ENCODE peak calls at places on chromosome 3, in nine cellular contexts. H is fibroblast of pulmonary artery, X is fibroblast of the aortic adventitia, F is heart left ventricle, N is GM12865, C is dorsolateral prefrontal cortex, T is NB4, A is AG09309, P is foreskin fibroblast. O is an unnamed sample.

GRCh38 chr3:149736180-149737100 is 15.8 kb downstream of the COMMD2 start:
- DNase-seq in H (peak), X (peak), F (no peak), N (no peak), C (no peak), T (no peak), A (no peak), P (peak), O (no peak)

GRCh38 chr3:149085828-149086231 is 503 bp downstream of the HLTF start:
- DNase-seq in H (peak), X (peak), F (no peak), N (peak), C (no peak), T (peak), A (no peak), P (peak), O (no peak)

GRCh38 chr3:33919721-33920120 is 121.3 kb downstream of the PDCD6IP start:
- DNase-seq in H (no peak), X (no peak), F (no peak), N (no peak), C (no peak), T (no peak), A (no peak), P (no peak), O (no peak)

GRCh38 chr3:126463521-126463920 is 12.2 kb downstream of the ZXDC start:
- DNase-seq in H (no peak), X (no peak), F (no peak), N (no peak), C (no peak), T (no peak), A (no peak), P (no peak), O (no peak)

GRCh38 chr3:195544634-195545033 is 1.5 kb upstream of the PPP1R2 start:
- DNase-seq in H (peak), X (peak), F (no peak), N (no peak), C (no peak), T (no peak), A (no peak), P (peak), O (no peak)

GRCh38 chr3:156483426-156483825 is 71.5 kb downstream of the SSR3 start:
- DNase-seq in H (peak), X (peak), F (no peak), N (peak), C (no peak), T (peak), A (peak), P (peak), O (peak)

GRCh38 chr3:185658504-185658912 is 72.4 kb downstream of the SENP2 start:
- DNase-seq in H (peak), X (peak), F (no peak), N (no peak), C (peak), T (no peak), A (peak), P (peak), O (no peak)

GRCh38 chr3:127002195-127003174 is 19.6 kb downstream of the PLXNA1 start:
- DNase-seq in H (peak), X (peak), F (peak), N (peak), C (peak), T (peak), A (peak), P (peak), O (peak)

GRCh38 chr3:173397161-173398110 is at the start of gene NLGN1:
- DNase-seq in H (peak), X (peak), F (peak), N (no peak), C (peak), T (no peak), A (peak), P (peak), O (no peak)

GRCh38 chr3:18812316-18812715 is 336.0 kb upstream of the KCNH8 start:
- DNase-seq in H (peak), X (peak), F (no peak), N (no peak), C (no peak), T (no peak), A (no peak), P (peak), O (no peak)

DNA sequence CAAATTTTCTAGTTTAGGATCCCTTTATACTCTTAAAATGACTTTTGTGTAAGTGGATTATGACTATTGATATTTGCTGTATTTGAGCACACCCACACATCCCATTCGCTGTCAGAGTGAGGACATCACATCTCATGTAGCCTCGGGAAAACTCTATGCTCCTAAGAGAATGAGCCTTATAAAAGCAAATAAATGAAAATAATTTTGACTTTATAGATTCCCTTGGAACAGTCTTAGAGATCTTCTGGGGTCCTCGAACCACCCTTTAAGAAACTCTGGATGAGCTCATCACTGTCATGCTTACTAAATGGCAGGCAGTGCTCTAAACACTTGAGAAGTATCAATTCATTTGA is 16.1 kb upstream of the EXOG start:
- DNase-seq in H (no peak), X (no peak), F (no peak), N (no peak), C (no peak), T (no peak), A (no peak), P (no peak), O (no peak)
- TF ChIP-seq CTCF in H (no peak), X (no peak), F (no peak), N (no peak), C (peak), T (no peak), A (no peak), P (no peak), O (no peak)

GRCh38 chr3:52967398-52967797 is 70.0 kb upstream of the STIMATE start:
- DNase-seq in H (no peak), X (no peak), F (no peak), N (no peak), C (no peak), T (no peak), A (no peak), P (no peak), O (no peak)

GRCh38 chr3:52973806-52974205 is 72.1 kb downstream of the SFMBT1 start:
- DNase-seq in H (peak), X (peak), F (no peak), N (no peak), C (no peak), T (no peak), A (no peak), P (peak), O (no peak)

DNA sequence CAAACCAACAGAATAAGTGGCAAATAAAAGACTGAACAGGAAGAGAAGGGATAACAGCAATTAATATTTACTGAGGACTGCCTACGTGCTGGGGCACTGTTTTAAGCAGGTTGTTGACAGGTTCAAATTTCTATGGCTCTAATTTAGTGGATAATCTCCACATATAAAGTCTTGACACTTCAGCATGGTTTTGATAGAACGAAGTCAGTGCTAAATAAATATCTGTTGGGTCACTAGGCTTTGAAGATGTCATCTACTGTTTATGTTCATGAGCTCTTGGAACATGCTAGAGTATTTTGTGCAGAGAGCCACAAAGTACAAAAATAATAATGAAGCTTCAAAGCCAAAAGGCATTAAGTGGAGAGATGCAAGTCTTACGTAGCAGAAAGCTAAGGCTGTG is 74.0 kb downstream of the SFMBT1 start:
- DNase-seq in H (no peak), X (no peak), F (no peak), N (no peak), C (no peak), T (no peak), A (no peak), P (no peak), O (no peak)
- H3K4me3 ChIP-seq in H (no peak), X (no peak), F (no peak), N (no peak), C (no peak), T (no peak), A (no peak), P (no peak), O (no peak)

GRCh38 chr3:38713121-38713520 is 63.6 kb upstream of the SCN5A start:
- DNase-seq in H (no peak), X (no peak), F (no peak), N (no peak), C (no peak), T (no peak), A (no peak), P (no peak), O (no peak)

GRCh38 chr3:38706961-38707360 is 57.5 kb upstream of the SCN5A start:
- DNase-seq in H (no peak), X (no peak), F (no peak), N (no peak), C (no peak), T (no peak), A (no peak), P (no peak), O (no peak)

GRCh38 chr3:38711321-38711720 is 61.8 kb upstream of the SCN5A start:
- DNase-seq in H (no peak), X (no peak), F (no peak), N (no peak), C (no peak), T (no peak), A (no peak), P (peak), O (no peak)

GRCh38 chr3:38702231-38702630 is 52.7 kb upstream of the SCN5A start:
- DNase-seq in H (no peak), X (no peak), F (no peak), N (no peak), C (no peak), T (no peak), A (no peak), P (no peak), O (no peak)

GRCh38 chr3:38707730-38708129 is 58.2 kb upstream of the SCN5A start:
- DNase-seq in H (no peak), X (no peak), F (no peak), N (peak), C (no peak), T (peak), A (no peak), P (peak), O (no peak)
- TF ChIP-seq CTCF in H (peak), X (peak), F (no peak), N (peak), C (no peak), T (peak), A (peak), P (peak), O (peak)

GRCh38 chr3:23459915-23460546 is 256.9 kb downstream of the UBE2E2 start:
- DNase-seq in H (no peak), X (no peak), F (no peak), N (no peak), C (no peak), T (no peak), A (no peak), P (no peak), O (no peak)

GRCh38 chr3:23455775-23456174 is 252.6 kb downstream of the UBE2E2 start:
- DNase-seq in H (peak), X (peak), F (no peak), N (no peak), C (no peak), T (peak), A (peak), P (peak), O (no peak)

GRCh38 chr3:23457697-23458096 is 254.6 kb downstream of the UBE2E2 start:
- DNase-seq in H (no peak), X (no peak), F (no peak), N (no peak), C (no peak), T (no peak), A (no peak), P (no peak), O (no peak)

GRCh38 chr3:23461069-23461468 is 257.9 kb downstream of the UBE2E2 start:
- DNase-seq in H (no peak), X (no peak), F (no peak), N (no peak), C (no peak), T (no peak), A (no peak), P (peak), O (no peak)

DNA sequence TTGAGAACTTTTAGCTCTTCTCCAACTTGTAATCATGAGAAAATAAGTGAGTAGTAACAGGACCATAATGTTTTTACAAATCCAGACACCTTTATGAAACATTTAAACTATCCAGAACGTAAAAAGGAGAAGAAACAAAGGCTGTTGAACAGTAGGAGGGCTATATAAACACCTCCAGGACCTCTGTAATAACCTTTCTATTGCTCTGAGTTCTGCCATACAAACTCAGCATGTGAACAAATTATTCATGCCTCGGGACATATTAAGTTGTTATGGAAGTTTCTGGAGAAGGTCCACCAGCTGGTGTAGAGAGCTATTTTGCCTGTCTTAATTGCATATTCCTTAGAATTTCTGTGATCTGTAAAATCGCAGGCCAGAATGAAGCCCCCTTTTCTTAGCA is 256.3 kb downstream of the UBE2E2 start:
- DNase-seq in H (no peak), X (no peak), F (no peak), N (no peak), C (no peak), T (no peak), A (no peak), P (no peak), O (no peak)
- H3K4me3 ChIP-seq in H (no peak), X (no peak), F (no peak), N (no peak), C (no peak), T (no peak), A (no peak), P (no peak), O (no peak)

DNA sequence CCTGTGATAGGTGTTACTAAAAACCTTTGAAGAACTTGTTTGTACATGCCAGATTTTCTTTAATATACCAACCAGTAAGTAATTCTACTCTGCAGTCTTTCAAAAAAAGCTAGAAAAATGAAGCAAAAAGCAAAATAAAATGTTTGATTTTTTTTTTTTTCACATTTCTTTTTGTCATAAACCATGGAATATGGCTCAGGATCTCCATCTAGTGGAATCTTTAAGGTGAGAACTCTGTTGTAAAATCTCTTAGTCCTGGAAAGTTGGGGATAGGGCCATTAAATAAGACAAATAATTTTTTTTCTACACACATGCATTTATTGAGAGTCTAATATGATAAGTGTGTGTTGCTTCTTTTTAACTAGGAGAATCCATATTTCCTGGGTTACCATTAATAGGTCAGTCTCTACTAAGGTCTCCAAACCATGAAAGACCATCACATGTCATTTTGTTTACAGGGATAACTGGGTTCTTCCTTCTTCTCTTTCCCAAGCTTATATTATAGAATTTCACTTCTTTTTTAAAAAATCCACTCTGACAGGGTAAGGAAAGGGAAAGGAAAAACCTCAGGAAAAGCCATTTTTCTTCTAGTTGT is 84.6 kb downstream of the SLC9A9 start:
- DNase-seq in H (peak), X (peak), F (no peak), N (no peak), C (no peak), T (no peak), A (no peak), P (peak), O (no peak)
- TF ChIP-seq CTCF in H (peak), X (peak), F (peak), N (peak), C (peak), T (no peak), A (peak), P (peak), O (no peak)

DNA sequence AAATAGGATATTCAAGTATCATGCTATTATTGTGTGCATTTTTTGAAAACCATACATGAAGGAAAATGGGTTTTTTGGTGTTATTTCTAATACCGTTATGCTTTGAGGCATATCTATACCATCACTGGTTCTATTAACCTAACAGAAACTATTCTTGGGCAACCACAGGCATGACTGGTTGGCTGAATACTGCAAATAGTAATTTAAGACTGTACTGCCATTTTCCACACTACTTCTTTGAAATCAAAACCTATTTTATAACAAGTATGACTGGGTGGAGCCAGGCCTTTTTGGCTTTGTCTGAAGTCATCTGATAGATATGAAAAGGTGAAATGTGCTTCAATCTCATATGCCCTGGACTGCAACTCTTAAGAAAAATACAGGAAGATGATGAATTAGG is 115.1 kb downstream of the ULK4 start:
- DNase-seq in H (no peak), X (no peak), F (no peak), N (peak), C (no peak), T (no peak), A (no peak), P (no peak), O (no peak)
- H3K4me3 ChIP-seq in H (no peak), X (no peak), F (no peak), N (no peak), C (no peak), T (no peak), A (no peak), P (no peak), O (no peak)

GRCh38 chr3:63328386-63328785 is 50.3 kb downstream of the SYNPR start:
- DNase-seq in H (peak), X (peak), F (no peak), N (no peak), C (no peak), T (no peak), A (no peak), P (peak), O (no peak)

GRCh38 chr3:63331520-63331919 is 53.4 kb downstream of the SYNPR start:
- DNase-seq in H (no peak), X (no peak), F (no peak), N (no peak), C (no peak), T (no peak), A (no peak), P (no peak), O (no peak)

DNA sequence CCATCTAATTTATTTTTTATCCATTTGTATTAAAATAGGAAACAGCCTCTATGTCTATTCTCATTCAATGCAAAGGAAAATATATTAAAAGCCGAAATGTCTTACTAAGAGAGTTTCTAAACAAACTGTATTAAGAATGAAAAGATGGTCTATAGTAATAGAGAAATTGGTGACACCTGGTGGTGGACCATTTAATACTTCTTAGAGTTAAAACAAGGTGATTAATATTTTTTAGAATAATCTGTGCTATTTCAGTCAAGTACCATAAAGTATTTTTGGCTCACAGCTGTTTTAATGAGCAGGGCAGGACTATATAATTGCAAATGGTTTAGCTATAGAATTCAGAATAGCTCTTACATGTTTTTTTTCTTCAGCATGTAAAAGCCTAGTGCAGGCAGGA is 55.7 kb downstream of the SYNPR start:
- DNase-seq in H (peak), X (peak), F (no peak), N (no peak), C (no peak), T (no peak), A (no peak), P (peak), O (no peak)
- TF ChIP-seq CTCF in H (peak), X (peak), F (no peak), N (no peak), C (peak), T (no peak), A (no peak), P (no peak), O (no peak)

GRCh38 chr3:152196782-152197181 is 71.9 kb upstream of the MBNL1 start:
- DNase-seq in H (no peak), X (peak), F (no peak), N (peak), C (no peak), T (peak), A (no peak), P (no peak), O (no peak)
- H3K4me3 ChIP-seq in H (no peak), X (no peak), F (peak), N (peak), C (no peak), T (peak), A (no peak), P (no peak), O (no peak)